ENCODE peak calls at places on chromosomes 3 and 15, in five cellular contexts. R, I, D, Q and U are unnamed samples.
A peak's percentile ranks its signal among the peaks of the same experiment; 100 is the strongest.

GRCh38 chr3:89447244-89447643 is 339.8 kb downstream of the EPHA3 start:
- DNase-seq in I (no peak), D (no peak), R (no peak), Q (no peak), U (no peak)

GRCh38 chr15:63324770-63325169 is 47.4 kb downstream of the APH1B start:
- DNase-seq in R (no peak), Q (no peak), D (no peak), I (no peak), U (no peak)

GRCh38 chr15:82178061-82178460 is 84.5 kb downstream of the EFL1 start:
- DNase-seq in I (no peak), R (no peak), Q (no peak), D (no peak), U (no peak)

GRCh38 chr15:73352082-73352481 is 16.7 kb downstream of the HCN4 start:
- DNase-seq in Q (no peak), I (no peak), D (no peak), R (no peak), U (no peak)

GRCh38 chr3:134708671-134709070 is 57.8 kb upstream of the KY start:
- DNase-seq in I (no peak), Q (peak; percentile 13), D (no peak), R (no peak), U (no peak)

GRCh38 chr3:52428151-52429005 is 16.5 kb downstream of the SEMA3G start:
- DNase-seq in D (peak; percentile 67), I (no peak), Q (no peak), R (peak; percentile 66), U (no peak)

GRCh38 chr3:119660474-119661150 is at the start of gene POPDC2:
- DNase-seq in Q (no peak), R (no peak), I (no peak), D (no peak), U (no peak)

GRCh38 chr3:54631507-54632280 is 296.2 kb downstream of the LRTM1 start:
- DNase-seq in Q (no peak), R (no peak), D (no peak), I (no peak), U (no peak)

GRCh38 chr3:129448187-129448895 is 8.3 kb downstream of the IFT122 start:
- DNase-seq in Q (no peak), R (no peak), D (no peak), I (peak; percentile 61), U (no peak)

GRCh38 chr15:71476823-71477222 is 333.5 kb upstream of the NR2E3 start:
- DNase-seq in Q (no peak), R (no peak), D (peak; percentile 43), I (no peak), U (no peak)

GRCh38 chr15:60356832-60357231 is 41.0 kb downstream of the ANXA2 start:
- DNase-seq in Q (no peak), R (no peak), I (no peak), D (no peak), U (no peak)

GRCh38 chr3:125057186-125057850 is 1.5 kb upstream of the HEG1 start:
- DNase-seq in Q (no peak), R (no peak), I (no peak), D (no peak), U (no peak)

GRCh38 chr15:64009798-64010241 is 36.5 kb downstream of the DAPK2 start:
- DNase-seq in I (no peak), R (no peak), D (peak; percentile 46), Q (no peak), U (no peak)

GRCh38 chr3:185534511-185534910 is 17.9 kb downstream of the LIPH start:
- DNase-seq in D (no peak), Q (no peak), R (no peak), I (no peak), U (no peak)

GRCh38 chr15:39466428-39466827 is 114.5 kb upstream of the THBS1 start:
- DNase-seq in R (peak; percentile 38), Q (peak; percentile 81), I (no peak), D (no peak), U (no peak)

GRCh38 chr3:115814778-115815380 is 191.6 kb downstream of the GAP43 start:
- DNase-seq in R (peak; percentile 75), D (peak; percentile 53), I (peak; percentile 63), Q (peak; percentile 86), U (peak; percentile 44)

GRCh38 chr15:50232791-50233190 is 32.7 kb downstream of the HDC start:
- DNase-seq in I (no peak), D (no peak), Q (no peak), R (no peak), U (no peak)

GRCh38 chr15:68503791-68504720 is 72.1 kb upstream of the ITGA11 start:
- DNase-seq in D (no peak), R (peak; percentile 24), Q (no peak), I (no peak), U (no peak)

GRCh38 chr3:13482106-13482690 is 2.1 kb downstream of the HDAC11 start:
- DNase-seq in D (no peak), R (no peak), I (no peak), Q (no peak), U (no peak)

GRCh38 chr3:49278548-49278947 is 1.5 kb upstream of the C3orf62 start:
- DNase-seq in R (no peak), I (no peak), D (no peak), Q (no peak), U (no peak)

GRCh38 chr3:140093742-140094141 is 158.8 kb downstream of the CLSTN2 start:
- DNase-seq in R (peak; percentile 58), Q (peak; percentile 77), D (no peak), I (peak; percentile 41), U (no peak)

GRCh38 chr3:140091143-140091542 is 156.2 kb downstream of the CLSTN2 start:
- DNase-seq in R (no peak), Q (no peak), I (no peak), D (no peak), U (no peak)

GRCh38 chr3:140096037-140096436 is 161.1 kb downstream of the CLSTN2 start:
- DNase-seq in I (no peak), Q (no peak), D (no peak), R (no peak), U (no peak)

GRCh38 chr3:140089403-140090072 is 154.6 kb downstream of the CLSTN2 start:
- DNase-seq in D (no peak), R (no peak), Q (no peak), I (no peak), U (no peak)

DNA sequence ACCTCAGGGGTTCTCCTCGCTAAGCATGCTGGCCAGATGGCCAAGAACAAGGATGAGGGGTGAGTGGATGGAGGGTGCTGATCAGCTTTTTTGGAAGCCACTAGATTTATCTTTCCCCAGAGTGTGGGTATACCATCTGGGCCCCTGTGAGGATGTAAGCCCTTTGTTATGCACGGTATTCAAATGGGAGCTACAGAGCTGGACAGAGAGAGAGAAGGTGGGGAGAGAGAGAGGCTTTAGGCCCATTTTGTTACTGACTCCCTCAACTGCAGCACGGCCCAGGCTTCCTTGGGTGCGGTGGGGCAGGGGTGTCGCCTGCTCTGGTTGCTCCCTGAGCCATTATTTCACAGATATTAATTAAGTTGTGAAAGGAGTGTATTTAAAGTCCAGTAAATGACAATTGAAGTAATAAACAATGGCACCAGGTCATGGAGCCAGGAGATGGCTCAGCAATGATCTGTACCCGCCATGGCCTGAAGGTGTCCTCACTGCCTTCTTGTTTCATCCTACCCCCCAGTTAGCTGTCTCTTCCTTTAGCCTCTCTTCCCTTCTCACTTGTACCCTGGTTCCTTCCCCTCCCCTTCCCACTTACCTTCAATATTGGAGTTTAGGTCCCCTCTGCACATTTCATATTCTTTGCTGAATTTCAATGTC is 158.0 kb downstream of the CLSTN2 start:
- DNase-seq in I (no peak), Q (no peak), R (no peak), D (no peak), U (no peak)
- TF ChIP-seq CTCF in I (no peak), Q (no peak), R (no peak), D (peak; percentile 39), U (no peak)

DNA sequence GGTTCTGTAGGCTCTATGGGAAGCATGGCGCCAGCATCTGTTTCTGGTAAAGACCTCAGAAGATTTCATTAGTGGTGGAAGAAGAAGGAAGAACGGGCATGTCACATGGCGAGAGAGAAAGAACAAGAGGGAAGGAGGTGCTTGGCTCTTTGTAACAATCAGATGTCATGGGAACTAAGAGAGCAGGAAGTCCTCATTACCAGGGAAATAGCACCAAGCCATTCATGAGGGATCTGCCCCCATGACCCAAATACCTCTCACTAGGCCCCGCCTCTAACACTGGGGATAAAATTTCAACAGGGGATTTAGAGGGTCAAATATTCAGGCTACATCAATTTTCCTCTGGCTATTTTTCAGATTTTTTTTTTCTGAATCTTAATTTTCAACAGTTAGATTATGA is 954.3 kb downstream of the SQOR start:
- DNase-seq in I (no peak), Q (no peak), D (no peak), R (no peak), U (no peak)
- TF ChIP-seq CTCF in I (no peak), Q (no peak), D (no peak), R (no peak), U (no peak)

DNA sequence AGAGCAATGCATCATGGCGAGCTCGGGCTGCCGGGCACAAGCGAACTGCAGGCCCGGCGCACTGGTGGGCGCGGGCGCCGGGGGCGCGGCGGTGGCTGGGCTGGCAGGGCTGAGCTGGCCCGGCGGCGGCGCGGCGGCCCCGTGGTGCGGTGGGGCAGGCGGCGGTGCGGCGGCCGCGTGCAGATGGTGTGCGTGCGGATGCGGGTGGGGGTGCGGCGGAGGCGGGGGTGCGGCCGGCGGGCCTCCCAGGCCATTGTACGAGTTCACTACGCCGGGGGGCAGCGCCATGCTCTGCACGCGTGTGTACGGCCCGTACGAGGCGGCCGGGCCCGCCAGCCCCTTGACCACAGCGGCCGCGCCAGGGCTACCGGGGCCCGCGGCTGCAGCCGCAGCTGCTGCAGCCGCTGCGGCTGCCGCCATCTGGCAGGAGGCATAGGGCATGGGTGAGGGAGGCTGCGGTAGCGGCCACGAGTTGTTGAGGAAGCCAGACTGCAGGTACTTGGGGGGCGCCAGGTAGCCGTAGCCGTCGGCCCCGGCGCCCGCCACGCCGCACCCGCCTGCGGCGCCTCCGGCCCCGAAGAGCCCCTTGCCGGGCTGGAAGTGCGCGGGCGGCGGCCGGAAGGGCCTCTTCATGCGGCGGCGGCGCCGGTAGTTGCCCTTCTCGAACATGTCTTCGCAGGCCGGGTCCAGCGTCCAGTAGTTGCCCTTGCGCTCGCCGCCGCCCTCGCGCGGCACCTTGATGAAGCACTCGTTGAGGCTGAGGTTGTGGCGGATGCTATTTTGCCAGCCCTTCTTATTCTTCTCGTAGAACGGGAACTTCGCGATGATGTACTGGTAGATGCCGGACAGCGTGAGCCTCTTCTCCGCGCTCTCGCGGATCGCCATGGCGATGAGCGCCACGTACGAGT is 1.0 kb downstream of the FOXL2 start:
- DNase-seq in D (no peak), I (peak; percentile 40), Q (no peak), R (no peak), U (peak; percentile 21)
- TF ChIP-seq CTCF in D (no peak), I (no peak), Q (no peak), R (no peak), U (no peak)

DNA sequence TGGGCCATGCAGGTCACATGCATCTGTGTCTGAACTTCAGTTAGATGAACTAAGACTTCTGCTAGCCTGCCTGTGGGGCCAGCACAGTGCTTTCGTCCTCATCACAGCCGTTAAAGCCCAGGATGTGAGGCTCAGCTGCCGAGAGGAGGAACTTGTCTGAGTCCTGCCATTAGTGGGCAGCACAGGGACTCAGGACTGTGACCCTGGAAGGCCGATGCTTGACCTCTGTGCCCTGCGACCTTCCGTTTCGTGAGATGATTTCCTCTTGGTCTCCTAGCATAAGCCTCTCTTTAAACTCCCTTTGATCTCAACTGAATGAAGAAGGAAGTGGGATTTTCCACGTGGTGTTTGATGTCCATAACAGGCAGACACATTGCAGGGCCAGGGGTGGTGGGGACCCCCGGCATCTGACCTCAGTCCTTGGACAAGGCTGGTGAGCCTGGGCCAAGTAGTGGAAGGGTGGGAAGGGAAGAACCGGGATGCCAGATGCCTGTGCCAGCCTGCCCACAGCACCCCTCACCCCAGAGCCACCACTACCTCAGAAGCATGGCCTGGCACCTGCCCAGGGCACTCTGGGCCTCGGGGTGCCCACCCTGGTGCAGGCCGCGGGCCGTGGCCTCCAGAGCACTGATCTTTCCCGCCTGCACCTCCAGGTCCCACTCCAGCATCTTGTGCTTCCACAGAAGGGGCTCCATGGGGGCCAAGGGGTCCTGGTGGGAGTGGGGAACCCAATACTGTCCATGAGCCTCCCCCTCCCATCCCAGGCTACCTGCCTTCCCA is 21.6 kb downstream of the PLA2G4B start:
- DNase-seq in D (peak; percentile 47), I (no peak), R (no peak), Q (no peak), U (no peak)
- TF ChIP-seq CTCF in D (peak; percentile 37), I (no peak), R (no peak), Q (no peak), U (no peak)